ENCODE peak calls at places on chromosome 15, in nine cellular contexts. A is endothelial cell of umbilical vein, Z is heart left ventricle, L is HCT116, H is body of pancreas, J is A549, R is thyroid gland, S is spleen, I is esophagus squamous epithelium. C is an unnamed sample.

GRCh38 chr15:51579012-51579411 is 43.6 kb downstream of the DMXL2 start:
- DNase-seq in A (no peak), Z (no peak), L (no peak), H (no peak), J (no peak), R (no peak), S (no peak), I (no peak), C (no peak)

GRCh38 chr15:78055923-78056713 is 21.4 kb downstream of the TBC1D2B start:
- DNase-seq in A (no peak), Z (no peak), L (no peak), H (peak; percentile 52), J (peak; percentile 36), R (peak; percentile 57), S (no peak), I (no peak), C (no peak)

GRCh38 chr15:31345606-31346366 is 19.2 kb downstream of the KLF13 start:
- DNase-seq in A (no peak), Z (no peak), L (no peak), H (no peak), J (no peak), R (peak; percentile 3), S (peak; percentile 76), I (no peak), C (peak; percentile 60)

GRCh38 chr15:94174399-94174802 is 57.0 kb upstream of the MCTP2 start:
- DNase-seq in A (no peak), Z (no peak), L (no peak), H (no peak), J (no peak), R (no peak), S (no peak), I (no peak), C (no peak)

GRCh38 chr15:38868326-38869114 is 303.9 kb upstream of the RASGRP1 start:
- DNase-seq in A (peak; percentile 73), Z (no peak), L (peak; percentile 3), H (no peak), J (peak; percentile 95), R (no peak), S (no peak), I (no peak), C (peak; percentile 19)

GRCh38 chr15:74780983-74781672 is 752 bp upstream of the CSK start:
- DNase-seq in A (no peak), Z (no peak), L (no peak), H (no peak), J (no peak), R (no peak), S (peak; percentile 87), I (no peak), C (no peak)

GRCh38 chr15:66171891-66172290 is 81.7 kb downstream of the MEGF11 start:
- DNase-seq in A (no peak), Z (no peak), L (no peak), H (no peak), J (no peak), R (no peak), S (peak; percentile 24), I (no peak), C (no peak)

GRCh38 chr15:70509282-70510272 is 253.8 kb downstream of the UACA start:
- DNase-seq in A (no peak), Z (no peak), L (no peak), H (no peak), J (no peak), R (no peak), S (peak; percentile 78), I (no peak), C (no peak)

GRCh38 chr15:78429477-78429876 is 8.5 kb upstream of the IREB2 start:
- DNase-seq in A (no peak), Z (no peak), L (no peak), H (peak; percentile 33), J (no peak), R (no peak), S (no peak), I (no peak), C (no peak)

GRCh38 chr15:41919954-41920538 is 26.2 kb upstream of the SPTBN5 start:
- DNase-seq in A (peak; percentile 97), Z (peak; percentile 74), L (no peak), H (peak; percentile 85), J (peak; percentile 21), R (no peak), S (no peak), I (no peak), C (no peak)

GRCh38 chr15:74433592-74434259 is at the start of gene SEMA7A:
- DNase-seq in A (peak; percentile 70), Z (peak; percentile 87), L (peak; percentile 34), H (peak; percentile 84), J (peak; percentile 32), R (peak; percentile 74), S (peak; percentile 98), I (no peak), C (peak; percentile 62)

GRCh38 chr15:62928996-62929350 is 113.6 kb upstream of the TPM1 start:
- DNase-seq in A (peak; percentile 64), Z (no peak), L (peak; percentile 10), H (no peak), J (peak; percentile 72), R (no peak), S (no peak), I (no peak), C (no peak)

DNA sequence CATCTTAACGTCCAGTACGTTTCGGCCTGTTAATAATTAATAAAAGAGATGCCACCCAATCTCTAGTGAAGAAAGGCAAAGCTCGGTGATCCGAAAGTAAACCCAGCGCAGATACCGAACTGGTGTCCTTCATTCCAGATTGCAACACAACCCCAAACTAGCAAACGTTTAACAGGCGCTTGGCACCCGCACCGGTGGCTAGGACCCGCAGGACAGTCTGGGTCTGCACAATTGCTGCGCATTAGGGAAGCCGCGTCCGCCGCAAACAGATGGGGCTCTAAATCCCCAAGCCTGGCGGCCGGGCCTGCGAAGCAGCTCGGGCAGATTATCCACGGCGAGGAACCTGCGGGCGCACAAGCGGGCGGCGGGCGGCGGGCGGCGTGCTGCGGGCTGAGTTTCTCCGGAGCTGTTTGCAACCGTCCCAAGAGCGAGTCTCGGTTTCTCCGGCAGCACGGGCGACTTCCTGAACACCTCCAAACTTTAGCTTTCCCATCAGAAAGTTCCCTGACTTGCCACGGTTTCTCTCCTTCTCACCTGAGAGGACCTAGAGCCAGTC is 112.1 kb upstream of the ICE2 start:
- DNase-seq in A (peak; percentile 58), Z (peak; percentile 46), L (no peak), H (peak; percentile 69), J (peak; percentile 47), R (peak; percentile 50), S (peak; percentile 84), I (no peak), C (peak; percentile 50)
- TF ChIP-seq POLR2A in A (no peak), Z (no peak), L (no peak), H (peak; percentile 31), J (no peak), R (no peak), S (no peak), I (no peak), C (peak; percentile 44)

GRCh38 chr15:95226835-95227234 is 995.5 kb downstream of the MCTP2 start:
- DNase-seq in A (no peak), Z (no peak), L (no peak), H (no peak), J (no peak), R (no peak), S (no peak), I (no peak), C (no peak)
- H3K27ac ChIP-seq in A (no peak overlapping the region), Z (no peak overlapping the region), L (no peak overlapping the region), H (no peak overlapping the region), J (no peak overlapping the region), R (no peak overlapping the region), S (no peak overlapping the region), I (no peak overlapping the region), C (no peak overlapping the region)

GRCh38 chr15:90545095-90545494 is 15.4 kb downstream of the CRTC3 start:
- DNase-seq in A (peak; percentile 58), Z (no peak), L (no peak), H (no peak), J (peak; percentile 33), R (no peak), S (no peak), I (no peak), C (no peak)
- TF ChIP-seq CTCF in A (no peak), Z (no peak), L (peak; percentile 21), H (no peak), J (peak; percentile 17), R (no peak), S (no peak), I (no peak), C (no peak)

DNA sequence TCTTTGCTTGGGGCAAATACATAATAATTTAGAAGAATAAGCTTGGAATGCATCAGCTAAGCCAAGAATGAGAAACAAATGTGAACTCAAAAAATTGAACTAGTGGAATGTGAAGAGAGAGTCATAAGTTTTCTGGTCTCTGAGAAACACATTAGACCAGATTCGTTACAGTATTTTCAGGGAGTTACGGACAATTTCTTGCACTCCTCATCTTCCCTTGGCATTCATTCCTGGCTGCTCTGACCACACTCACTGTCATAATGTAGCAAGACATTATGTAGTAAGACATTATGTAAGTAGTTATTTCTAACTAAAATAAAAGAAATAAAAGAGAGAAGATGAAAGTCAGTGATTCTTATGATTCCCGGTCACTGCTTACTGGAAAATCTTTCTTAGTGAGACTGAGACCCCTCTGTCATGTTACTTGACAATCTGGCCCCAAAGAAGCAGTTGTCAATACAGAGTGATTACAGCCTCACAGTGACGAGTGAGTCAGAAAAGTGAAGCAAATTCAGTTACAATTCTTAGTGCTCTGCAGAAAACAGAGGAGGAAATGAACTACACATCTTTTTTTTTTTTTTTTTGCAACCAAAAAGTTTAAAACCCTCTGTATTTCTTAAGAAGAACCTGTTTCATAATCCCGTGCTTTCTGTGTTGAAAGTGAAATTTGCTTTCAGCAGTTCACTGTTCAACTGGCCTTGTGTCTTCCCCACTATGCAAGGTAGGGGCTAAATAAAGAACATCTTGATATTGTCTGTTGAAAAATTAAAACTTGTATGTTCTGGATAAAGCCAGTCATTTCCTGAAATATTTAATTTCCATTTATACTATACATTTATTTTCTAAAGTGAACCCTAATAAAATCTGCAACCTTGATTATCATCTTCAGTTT is 1.7 kb downstream of the AQP9 start:
- DNase-seq in A (no peak), Z (no peak), L (no peak), H (no peak), J (no peak), R (no peak), S (no peak), I (no peak), C (no peak)
- TF ChIP-seq POLR2A in A (no peak), Z (no peak), L (no peak), H (no peak), J (no peak), R (no peak), S (no peak), I (no peak), C (no peak)

GRCh38 chr15:90916461-90916860 is 13.4 kb downstream of the MAN2A2 start:
- DNase-seq in A (no peak), Z (no peak), L (no peak), H (no peak), J (no peak), R (no peak), S (peak; percentile 67), I (no peak), C (no peak)
- H3K27ac ChIP-seq in A (no peak overlapping the region), Z (peak overlapping the region; percentile 78), L (no peak overlapping the region), H (no peak overlapping the region), J (no peak overlapping the region), R (no peak overlapping the region), S (no peak overlapping the region), I (no peak overlapping the region), C (peak overlapping the region; percentile 91)